ENCODE peak calls at places on chromosomes 12 and 14, in seven cellular contexts. E is spleen, J is mesenchymal stem cell, T is right cardiac atrium, P is mesendoderm, N is vagina, S is Karpas-422. W is an unnamed sample.

GRCh38 chr12:109710747-109711595 is 2.7 kb upstream of the FAM222A start:
- DNase-seq in J (peak), P (no peak), T (no peak), N (no peak), E (no peak), S (no peak), W (no peak)

GRCh38 chr14:54194501-54194900 is 202.3 kb upstream of the CDKN3 start:
- DNase-seq in J (peak), N (no peak), P (no peak), T (no peak), E (no peak), S (no peak), W (no peak)

GRCh38 chr14:99936056-99936455 is 129.2 kb upstream of the EVL start:
- DNase-seq in N (no peak), S (no peak), P (no peak), T (no peak), J (no peak), E (no peak), W (no peak)

GRCh38 chr12:104505095-104505819 is 48.5 kb downstream of the CHST11 start:
- DNase-seq in T (no peak), S (peak), E (no peak), P (no peak), N (no peak), J (no peak), W (no peak)

GRCh38 chr12:117151195-117152031 is 38.9 kb downstream of the FBXO21 start:
- DNase-seq in E (no peak), P (peak), T (peak), S (no peak), N (no peak), J (peak), W (peak)

GRCh38 chr12:9331218-9331626 is 123.0 kb upstream of the PZP start:
- DNase-seq in T (peak), J (peak), S (peak), N (no peak), P (peak), E (peak), W (peak)

GRCh38 chr14:43005807-43006206 is 1399.1 kb downstream of the LRFN5 start:
- DNase-seq in J (peak), T (no peak), N (no peak), E (no peak), P (no peak), S (peak), W (no peak)

GRCh38 chr12:128992550-128992949 is 139.3 kb downstream of the GLT1D1 start:
- DNase-seq in E (no peak), J (no peak), T (no peak), P (no peak), N (no peak), S (no peak), W (no peak)

GRCh38 chr14:96575233-96575632 is 73.1 kb downstream of the PAPOLA start:
- DNase-seq in N (no peak), J (no peak), T (no peak), S (peak), E (no peak), P (no peak), W (no peak)

DNA sequence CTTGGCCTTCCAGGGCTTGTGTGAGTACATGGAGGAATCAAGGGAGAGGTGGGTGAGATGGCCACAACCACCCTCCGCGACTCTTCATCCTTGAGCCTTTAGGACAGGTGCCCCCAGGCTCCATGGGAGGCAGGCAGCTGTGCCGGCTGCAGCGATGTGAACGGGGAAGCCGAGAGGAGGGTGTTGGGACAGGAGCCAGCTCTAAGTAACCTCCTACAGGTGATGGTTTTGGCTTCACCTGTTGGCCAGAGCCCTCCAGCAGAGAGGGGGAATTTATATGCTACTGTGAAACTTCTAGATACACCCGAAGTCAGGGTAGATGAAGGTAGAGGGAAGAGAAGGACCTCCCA is 132.2 kb upstream of the HIF1A start:
- DNase-seq in E (no peak), N (no peak), T (no peak), J (no peak), S (no peak), P (no peak), W (no peak)
- H3K27ac ChIP-seq in E (peak), N (peak), T (no peak), J (peak), S (no peak), P (no peak), W (no peak)

GRCh38 chr14:75610839-75611238 is 32.4 kb downstream of the FLVCR2 start:
- DNase-seq in P (no peak), J (peak), T (no peak), E (no peak), N (no peak), S (no peak), W (no peak)

GRCh38 chr14:75612157-75612556 is 33.7 kb downstream of the FLVCR2 start:
- DNase-seq in E (no peak), N (no peak), P (no peak), J (no peak), S (no peak), T (no peak), W (no peak)

GRCh38 chr14:75607044-75607443 is 28.6 kb downstream of the FLVCR2 start:
- DNase-seq in E (no peak), P (no peak), N (no peak), S (no peak), J (no peak), T (no peak), W (no peak)

GRCh38 chr14:75607842-75608640 is 29.6 kb downstream of the FLVCR2 start:
- DNase-seq in P (no peak), J (no peak), S (no peak), E (no peak), T (no peak), N (no peak), W (no peak)

GRCh38 chr14:75609606-75610476 is 31.4 kb downstream of the FLVCR2 start:
- DNase-seq in J (no peak), T (no peak), P (no peak), E (no peak), N (no peak), S (no peak), W (no peak)
- H3K27ac ChIP-seq in J (no peak), T (peak), P (no peak), E (peak), N (no peak), S (no peak), W (peak)

DNA sequence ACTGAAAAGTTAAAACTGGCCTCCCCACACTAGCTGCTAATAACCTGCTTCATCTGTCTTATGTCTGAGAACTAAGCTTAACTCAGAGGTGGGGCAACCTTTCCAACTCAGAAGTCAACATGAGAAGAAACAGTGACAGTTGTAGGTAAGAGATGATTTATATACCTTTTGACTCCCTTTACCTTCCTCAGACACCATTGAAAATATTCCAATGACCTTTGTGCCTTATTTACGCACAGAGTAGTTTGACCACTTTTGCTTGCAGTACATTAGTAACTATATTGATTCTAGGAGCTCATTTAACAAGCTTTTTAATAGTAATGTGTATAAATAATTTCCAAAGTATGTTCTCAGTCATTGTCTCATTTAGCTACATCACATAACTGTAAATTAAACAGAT is 77.6 kb downstream of the ALX1 start:
- DNase-seq in T (no peak), J (no peak), N (no peak), E (no peak), P (no peak), S (no peak), W (no peak)
- H3K27ac ChIP-seq in T (no peak), J (no peak), N (no peak), E (no peak), P (no peak), S (no peak), W (no peak)

GRCh38 chr14:22900088-22900799 is 17.2 kb downstream of the REM2 start:
- DNase-seq in J (peak), N (no peak), E (no peak), S (peak), T (no peak), P (peak), W (no peak)
- H3K27ac ChIP-seq in J (peak), N (no peak), E (peak), S (no peak), T (no peak), P (no peak), W (no peak)

GRCh38 chr14:72962829-72963312 is 36.6 kb downstream of the DCAF4 start:
- DNase-seq in E (no peak), N (no peak), T (no peak), S (no peak), P (peak), J (peak), W (no peak)

GRCh38 chr14:72958548-72958947 is 32.3 kb downstream of the DCAF4 start:
- DNase-seq in T (no peak), E (no peak), N (no peak), P (no peak), J (no peak), S (no peak), W (no peak)

GRCh38 chr14:72965249-72965648 is 39.0 kb downstream of the DCAF4 start:
- DNase-seq in E (no peak), T (no peak), P (no peak), N (no peak), J (peak), S (no peak), W (no peak)

GRCh38 chr14:72966038-72966437 is 39.8 kb downstream of the DCAF4 start:
- DNase-seq in T (no peak), S (no peak), P (no peak), N (no peak), E (no peak), J (no peak), W (no peak)

DNA sequence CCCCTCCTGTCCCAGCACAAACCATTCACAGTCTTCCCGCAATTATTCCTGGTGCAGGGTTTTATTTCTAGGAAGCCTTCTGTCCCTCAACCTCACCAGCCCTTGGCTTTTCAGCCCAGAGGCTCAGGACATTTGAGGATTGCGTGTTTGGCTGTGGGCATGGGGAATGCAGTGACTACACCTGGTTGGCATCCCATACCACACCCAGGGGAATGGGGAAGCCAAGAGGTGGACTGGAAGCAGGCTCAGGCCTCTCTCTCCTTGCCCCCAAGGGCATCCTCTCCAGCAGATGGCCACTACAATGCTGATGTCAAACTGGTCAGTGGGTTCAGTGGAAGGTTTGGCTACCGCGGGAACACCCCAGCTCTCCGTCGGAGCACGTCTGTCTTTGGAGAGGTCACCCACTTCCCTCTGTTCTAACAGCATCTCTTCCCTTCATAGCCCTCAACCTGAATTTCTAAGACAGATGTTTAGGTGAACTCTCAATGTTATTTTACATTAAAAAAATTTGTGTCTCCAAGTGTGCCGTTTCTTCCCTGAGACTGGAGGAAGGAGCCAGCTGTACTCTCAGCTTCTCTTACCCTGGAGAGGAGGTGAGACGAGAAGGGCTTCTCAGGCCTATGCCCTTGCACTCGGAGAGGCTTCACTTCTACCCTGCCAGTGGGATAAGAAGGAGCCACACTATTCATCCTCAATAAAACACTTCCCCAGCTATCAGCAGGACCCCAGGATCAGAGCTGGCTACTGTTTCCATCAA is 35.5 kb downstream of the DCAF4 start:
- DNase-seq in N (no peak), J (peak), S (no peak), P (peak), E (no peak), T (no peak), W (no peak)
- H3K27ac ChIP-seq in N (no peak), J (no peak), S (no peak), P (no peak), E (no peak), T (no peak), W (no peak)